ENCODE peak calls at places on chromosomes 12 and 14, in five cellular contexts. Y, Z, K, D and A are unnamed samples.

GRCh38 chr14:68593806-68594536 is 198.9 kb downstream of the ZFP36L1 start:
- DNase-seq in Y (no peak), Z (no peak), K (no peak), D (no peak), A (no peak)

GRCh38 chr12:75337905-75338304 is 3.4 kb downstream of the GLIPR1L1 start:
- DNase-seq in Y (no peak), Z (no peak), K (no peak), D (no peak), A (no peak)

GRCh38 chr12:112122823-112123690 is 2.3 kb upstream of the TRAFD1 start:
- DNase-seq in Y (no peak), Z (no peak), K (no peak), D (no peak), A (no peak)

GRCh38 chr12:65810036-65810435 is 14.2 kb upstream of the HMGA2 start:
- DNase-seq in Y (no peak), Z (no peak), K (no peak), D (no peak), A (no peak)

GRCh38 chr14:68306934-68307758 is 485.7 kb downstream of the ZFP36L1 start:
- DNase-seq in Y (no peak), Z (no peak), K (no peak), D (no peak), A (no peak)

GRCh38 chr12:107374136-107374535 is 280.8 kb upstream of the CRY1 start:
- DNase-seq in Y (no peak), Z (peak), K (no peak), D (no peak), A (no peak)

GRCh38 chr14:61193471-61193870 is 87.7 kb downstream of the TMEM30B start:
- DNase-seq in Y (no peak), Z (no peak), K (no peak), D (no peak), A (no peak)

GRCh38 chr12:91999823-92000222 is 145.8 kb downstream of the BTG1 start:
- DNase-seq in Y (no peak), Z (no peak), K (no peak), D (no peak), A (no peak)

GRCh38 chr14:70525691-70526090 is 9.1 kb downstream of the ADAM20 start:
- DNase-seq in Y (no peak), Z (no peak), K (no peak), D (no peak), A (no peak)

GRCh38 chr12:67111182-67111581 is 158.0 kb upstream of the CAND1 start:
- DNase-seq in Y (no peak), Z (no peak), K (no peak), D (no peak), A (no peak)

GRCh38 chr14:54935958-54936357 is 33.3 kb upstream of the GCH1 start:
- DNase-seq in Y (no peak), Z (no peak), K (no peak), D (no peak), A (no peak)

GRCh38 chr14:20609215-20610001 is 18.2 kb upstream of the RNASE12 start:
- DNase-seq in Y (no peak), Z (peak), K (peak), D (peak), A (peak)

GRCh38 chr14:50232276-50232642 is 881 bp upstream of the SOS2 start:
- DNase-seq in Y (no peak), Z (no peak), K (no peak), D (no peak), A (no peak)

GRCh38 chr12:63917864-63918742 is 73.6 kb downstream of the SRGAP1 start:
- DNase-seq in Y (peak), Z (no peak), K (no peak), D (no peak), A (no peak)

GRCh38 chr12:22318122-22318737 is 16.3 kb downstream of the ST8SIA1 start:
- DNase-seq in Y (no peak), Z (no peak), K (no peak), D (no peak), A (no peak)

GRCh38 chr12:12979731-12980259 is 20.3 kb downstream of the HEBP1 start:
- DNase-seq in Y (peak), Z (no peak), K (no peak), D (no peak), A (no peak)

GRCh38 chr12:74689071-74689655 is 151.5 kb downstream of the ATXN7L3B start:
- DNase-seq in Y (no peak), Z (no peak), K (no peak), D (no peak), A (no peak)

GRCh38 chr12:71014180-71014785 is 93.7 kb upstream of the PTPRR start:
- DNase-seq in Y (no peak), Z (no peak), K (no peak), D (no peak), A (no peak)

GRCh38 chr14:102187583-102188001 is 47.9 kb downstream of the WDR20 start:
- DNase-seq in Y (no peak), Z (no peak), K (no peak), D (no peak), A (no peak)

GRCh38 chr14:69244946-69245345 is 15.0 kb upstream of the GALNT16 start:
- DNase-seq in Y (no peak), Z (no peak), K (no peak), D (no peak), A (no peak)

GRCh38 chr12:112169086-112169872 is 43.9 kb downstream of the TRAFD1 start:
- DNase-seq in Y (no peak), Z (no peak), K (no peak), D (no peak), A (no peak)

GRCh38 chr14:35999264-35999663 is 173.1 kb downstream of the BRMS1L start:
- DNase-seq in Y (no peak), Z (no peak), K (no peak), D (no peak), A (no peak)

GRCh38 chr14:74910556-74910955 is 12.5 kb downstream of the RPS6KL1 start:
- DNase-seq in Y (no peak), Z (no peak), K (no peak), D (no peak), A (no peak)

GRCh38 chr12:49131973-49132461 is 822 bp upstream of the TUBA1B start:
- DNase-seq in Y (peak), Z (no peak), K (no peak), D (no peak), A (no peak)

GRCh38 chr12:19912996-19913395 is 455.3 kb upstream of the PDE3A start:
- DNase-seq in Y (no peak), Z (no peak), K (no peak), D (no peak), A (no peak)

GRCh38 chr12:4648099-4648498 is 752 bp downstream of the AKAP3 start:
- DNase-seq in Y (no peak), Z (no peak), K (no peak), D (no peak), A (no peak)

GRCh38 chr12:27583981-27584380 is 60.0 kb downstream of the PPFIBP1 start:
- DNase-seq in Y (no peak), Z (no peak), K (no peak), D (no peak), A (no peak)

GRCh38 chr12:110528277-110528839 is 26.2 kb downstream of the RAD9B start:
- DNase-seq in Y (no peak), Z (no peak), K (no peak), D (no peak), A (no peak)